ENCODE peak calls at places on chromosomes 16 and 17, in six cellular contexts. One of them, this sample, is unnamed.

GRCh38 chr17:66602659-66603363 is 232.1 kb upstream of the CACNG5 start:
- DNase-seq in NCI-H345: no peak
- DNase-seq in fibroblast of the conjunctiva: no peak
- DNase-seq in NCI-H146: no peak
- DNase-seq in astrocyte of the cerebellum: no peak
- DNase-seq in activated naive CD4-positive, alpha-beta T cell treated with Interleukin-2 at 50 U/mL for 16 hours: no peak
- DNase-seq in this sample: peak

GRCh38 chr16:15966420-15967222 is 17.2 kb downstream of the ABCC1 start:
- DNase-seq in NCI-H345: no peak
- DNase-seq in fibroblast of the conjunctiva: no peak
- DNase-seq in NCI-H146: no peak
- DNase-seq in astrocyte of the cerebellum: peak
- DNase-seq in activated naive CD4-positive, alpha-beta T cell treated with Interleukin-2 at 50 U/mL for 16 hours: no peak
- DNase-seq in this sample: peak

GRCh38 chr16:11201498-11202259 is 54.3 kb downstream of the SOCS1 start:
- DNase-seq in NCI-H345: no peak
- DNase-seq in fibroblast of the conjunctiva: no peak
- DNase-seq in NCI-H146: no peak
- DNase-seq in astrocyte of the cerebellum: no peak
- DNase-seq in activated naive CD4-positive, alpha-beta T cell treated with Interleukin-2 at 50 U/mL for 16 hours: no peak
- DNase-seq in this sample: peak

GRCh38 chr16:85178006-85178591 is 65.8 kb upstream of the CIBAR2 start:
- DNase-seq in NCI-H345: no peak
- DNase-seq in fibroblast of the conjunctiva: no peak
- DNase-seq in NCI-H146: no peak
- DNase-seq in astrocyte of the cerebellum: no peak
- DNase-seq in activated naive CD4-positive, alpha-beta T cell treated with Interleukin-2 at 50 U/mL for 16 hours: no peak
- DNase-seq in this sample: no peak

GRCh38 chr16:84907575-84907974 is 87.8 kb downstream of the CRISPLD2 start:
- DNase-seq in NCI-H345: no peak
- DNase-seq in fibroblast of the conjunctiva: no peak
- DNase-seq in NCI-H146: no peak
- DNase-seq in astrocyte of the cerebellum: peak
- DNase-seq in activated naive CD4-positive, alpha-beta T cell treated with Interleukin-2 at 50 U/mL for 16 hours: no peak
- DNase-seq in this sample: peak

GRCh38 chr17:42849451-42850157 is 1.4 kb upstream of the AOC3 start:
- DNase-seq in NCI-H345: no peak
- DNase-seq in fibroblast of the conjunctiva: no peak
- DNase-seq in NCI-H146: no peak
- DNase-seq in astrocyte of the cerebellum: no peak
- DNase-seq in activated naive CD4-positive, alpha-beta T cell treated with Interleukin-2 at 50 U/mL for 16 hours: no peak
- DNase-seq in this sample: no peak

GRCh38 chr17:50129946-50130777 is at the start of gene SAMD14:
- DNase-seq in NCI-H345: peak
- DNase-seq in fibroblast of the conjunctiva: no peak
- DNase-seq in NCI-H146: peak
- DNase-seq in astrocyte of the cerebellum: no peak
- DNase-seq in activated naive CD4-positive, alpha-beta T cell treated with Interleukin-2 at 50 U/mL for 16 hours: peak
- DNase-seq in this sample: peak

GRCh38 chr17:76597156-76598003 is 11.7 kb upstream of the ST6GALNAC2 start:
- DNase-seq in NCI-H345: peak
- DNase-seq in fibroblast of the conjunctiva: no peak
- DNase-seq in NCI-H146: peak
- DNase-seq in astrocyte of the cerebellum: no peak
- DNase-seq in activated naive CD4-positive, alpha-beta T cell treated with Interleukin-2 at 50 U/mL for 16 hours: no peak
- DNase-seq in this sample: no peak

GRCh38 chr17:48011405-48012150 is 26.0 kb downstream of the COPZ2 start:
- DNase-seq in NCI-H345: peak
- DNase-seq in fibroblast of the conjunctiva: no peak
- DNase-seq in NCI-H146: peak
- DNase-seq in astrocyte of the cerebellum: no peak
- DNase-seq in activated naive CD4-positive, alpha-beta T cell treated with Interleukin-2 at 50 U/mL for 16 hours: peak
- DNase-seq in this sample: no peak

GRCh38 chr17:7825206-7825980 is 8.6 kb upstream of the KDM6B start:
- DNase-seq in NCI-H345: no peak
- DNase-seq in fibroblast of the conjunctiva: no peak
- DNase-seq in NCI-H146: peak
- DNase-seq in astrocyte of the cerebellum: no peak
- DNase-seq in activated naive CD4-positive, alpha-beta T cell treated with Interleukin-2 at 50 U/mL for 16 hours: no peak
- DNase-seq in this sample: peak

GRCh38 chr16:27203429-27204231 is at the start of gene KDM8:
- DNase-seq in NCI-H345: peak
- DNase-seq in fibroblast of the conjunctiva: peak
- DNase-seq in NCI-H146: peak
- DNase-seq in astrocyte of the cerebellum: peak
- DNase-seq in activated naive CD4-positive, alpha-beta T cell treated with Interleukin-2 at 50 U/mL for 16 hours: peak
- DNase-seq in this sample: peak

GRCh38 chr16:67068212-67068753 is 39.3 kb downstream of the CBFB start:
- DNase-seq in NCI-H345: no peak
- DNase-seq in fibroblast of the conjunctiva: no peak
- DNase-seq in NCI-H146: no peak
- DNase-seq in astrocyte of the cerebellum: no peak
- DNase-seq in activated naive CD4-positive, alpha-beta T cell treated with Interleukin-2 at 50 U/mL for 16 hours: no peak
- DNase-seq in this sample: no peak

GRCh38 chr17:9805769-9806168 is 14.4 kb upstream of the DHRS7C start:
- DNase-seq in NCI-H345: no peak
- DNase-seq in fibroblast of the conjunctiva: no peak
- DNase-seq in NCI-H146: no peak
- DNase-seq in astrocyte of the cerebellum: no peak
- DNase-seq in activated naive CD4-positive, alpha-beta T cell treated with Interleukin-2 at 50 U/mL for 16 hours: no peak
- DNase-seq in this sample: no peak

GRCh38 chr16:67884684-67885083 is at the start of gene NRN1L:
- DNase-seq in NCI-H345: peak
- DNase-seq in fibroblast of the conjunctiva: peak
- DNase-seq in NCI-H146: no peak
- DNase-seq in astrocyte of the cerebellum: peak
- DNase-seq in activated naive CD4-positive, alpha-beta T cell treated with Interleukin-2 at 50 U/mL for 16 hours: no peak
- DNase-seq in this sample: peak

GRCh38 chr17:58056476-58056875 is 26.7 kb upstream of the DYNLL2 start:
- DNase-seq in NCI-H345: no peak
- DNase-seq in fibroblast of the conjunctiva: no peak
- DNase-seq in NCI-H146: no peak
- DNase-seq in astrocyte of the cerebellum: no peak
- DNase-seq in activated naive CD4-positive, alpha-beta T cell treated with Interleukin-2 at 50 U/mL for 16 hours: no peak
- DNase-seq in this sample: no peak

This sample was measured in astrocyte of the hippocampus.